ENCODE peak calls at places on chromosome 14, in four cellular contexts. Z is left ventricle myocardium inferior, P is A549, R is stomach. N is an unnamed sample.

GRCh38 chr14:32985881-32986280 is 47.2 kb downstream of the NPAS3 start:
- DNase-seq in Z (peak), P (no peak), R (no peak), N (no peak)

GRCh38 chr14:52661314-52661713 is 34.0 kb downstream of the ERO1A start:
- DNase-seq in Z (no peak), P (no peak), R (no peak), N (no peak)

GRCh38 chr14:96274122-96274910 is 18.3 kb downstream of the BDKRB1 start:
- DNase-seq in Z (no peak), P (no peak), R (no peak), N (no peak)

GRCh38 chr14:71169861-71170260 is 262.6 kb downstream of the PCNX1 start:
- DNase-seq in Z (no peak), P (no peak), R (no peak), N (no peak)

GRCh38 chr14:95346820-95347219 is 27.1 kb upstream of the CLMN start:
- DNase-seq in Z (no peak), P (peak), R (no peak), N (no peak)

GRCh38 chr14:22314183-22314820 is 274.7 kb downstream of the DAD1 start:
- DNase-seq in Z (no peak), P (peak), R (no peak), N (no peak)

GRCh38 chr14:33705521-33705920 is 245.4 kb downstream of the EGLN3 start:
- DNase-seq in Z (no peak), P (no peak), R (no peak), N (no peak)

GRCh38 chr14:55329999-55330710 is 58.9 kb downstream of the FBXO34 start:
- DNase-seq in Z (no peak), P (no peak), R (no peak), N (no peak)

GRCh38 chr14:24339284-24340151 is at the start of gene RIPK3:
- DNase-seq in Z (peak), P (no peak), R (peak), N (no peak)

GRCh38 chr14:23537351-23538048 is 14.1 kb downstream of the ZFHX2 start:
- DNase-seq in Z (no peak), P (no peak), R (no peak), N (no peak)

GRCh38 chr14:44529026-44529425 is 21.9 kb upstream of the FSCB start:
- DNase-seq in Z (no peak), P (no peak), R (no peak), N (no peak)

GRCh38 chr14:70934084-70934483 is 26.8 kb downstream of the PCNX1 start:
- DNase-seq in Z (no peak), P (no peak), R (no peak), N (no peak)

GRCh38 chr14:100767788-100768536 is 41.3 kb downstream of the DLK1 start:
- DNase-seq in Z (no peak), P (no peak), R (no peak), N (no peak)

GRCh38 chr14:91607322-91608047 is 97.4 kb upstream of the PPP4R3A start:
- DNase-seq in Z (no peak), P (no peak), R (no peak), N (no peak)

GRCh38 chr14:31189346-31190219 is 18.0 kb downstream of the HECTD1 start:
- DNase-seq in Z (no peak), P (no peak), R (no peak), N (no peak)

GRCh38 chr14:80784824-80785223 is 156.7 kb downstream of the CEP128 start:
- DNase-seq in Z (no peak), P (no peak), R (no peak), N (no peak)
- TF ChIP-seq CTCF in Z (peak), P (no peak), R (no peak), N (no peak)

DNA sequence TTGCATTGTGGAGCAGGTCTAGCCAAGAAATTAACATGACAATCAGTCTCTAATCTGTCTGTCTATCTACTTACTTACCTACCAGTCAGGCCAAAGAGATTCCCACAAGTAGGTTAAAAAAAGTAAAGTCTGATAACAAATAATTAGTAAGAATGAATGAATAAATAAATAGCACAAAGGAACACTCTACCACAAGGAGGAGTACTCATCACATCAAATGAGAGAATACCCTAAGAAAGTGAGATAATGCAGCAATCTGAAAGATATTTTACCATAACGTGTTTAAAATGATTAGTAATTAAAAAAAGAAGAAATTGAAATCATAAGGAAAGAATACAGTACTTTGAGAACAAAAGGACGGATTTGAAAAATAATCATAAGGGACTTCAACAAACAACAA is 187.2 kb downstream of the SYNE2 start:
- DNase-seq in Z (no peak), P (no peak), R (no peak), N (no peak)
- TF ChIP-seq CTCF in Z (peak), P (peak), R (no peak), N (peak)

DNA sequence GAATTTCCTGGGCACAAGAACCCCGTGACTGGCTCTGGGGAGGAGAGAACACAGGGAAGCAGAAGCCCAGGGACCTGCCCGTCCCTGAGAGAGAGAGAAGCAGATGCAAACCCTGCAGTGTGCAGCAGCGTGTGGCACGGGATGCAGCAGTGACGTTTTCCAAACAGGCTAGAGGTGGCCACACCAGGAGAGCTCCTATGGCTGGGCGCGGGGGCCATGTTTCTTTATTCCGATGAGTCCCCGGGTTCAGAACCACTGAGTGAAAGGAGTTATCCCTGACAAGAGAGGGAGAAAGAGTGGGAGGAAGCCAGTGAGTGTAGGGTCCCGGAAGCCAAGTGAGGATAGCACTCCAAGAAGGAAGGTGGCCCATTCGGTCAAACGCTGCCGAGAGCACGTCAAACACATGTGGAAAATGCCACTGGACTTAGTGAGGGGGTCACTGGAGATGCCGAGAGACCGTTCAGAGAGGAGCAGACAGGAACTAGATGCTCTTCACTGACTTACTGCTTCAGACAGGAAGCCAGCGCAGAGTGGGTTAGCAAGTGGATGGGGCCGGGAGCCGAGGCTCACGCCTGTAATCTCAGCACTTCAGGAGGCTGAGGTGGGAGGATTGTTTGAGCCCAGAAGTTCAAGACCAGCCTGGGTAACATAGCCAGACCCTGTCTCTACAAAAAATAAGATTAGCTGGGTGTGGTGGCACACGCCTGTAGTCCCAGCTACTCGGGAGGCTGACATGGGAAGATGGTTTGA is 123.0 kb downstream of the BCL11B start:
- DNase-seq in Z (no peak), P (no peak), R (peak), N (no peak)
- TF ChIP-seq CTCF in Z (no peak), P (no peak), R (no peak), N (no peak)

DNA sequence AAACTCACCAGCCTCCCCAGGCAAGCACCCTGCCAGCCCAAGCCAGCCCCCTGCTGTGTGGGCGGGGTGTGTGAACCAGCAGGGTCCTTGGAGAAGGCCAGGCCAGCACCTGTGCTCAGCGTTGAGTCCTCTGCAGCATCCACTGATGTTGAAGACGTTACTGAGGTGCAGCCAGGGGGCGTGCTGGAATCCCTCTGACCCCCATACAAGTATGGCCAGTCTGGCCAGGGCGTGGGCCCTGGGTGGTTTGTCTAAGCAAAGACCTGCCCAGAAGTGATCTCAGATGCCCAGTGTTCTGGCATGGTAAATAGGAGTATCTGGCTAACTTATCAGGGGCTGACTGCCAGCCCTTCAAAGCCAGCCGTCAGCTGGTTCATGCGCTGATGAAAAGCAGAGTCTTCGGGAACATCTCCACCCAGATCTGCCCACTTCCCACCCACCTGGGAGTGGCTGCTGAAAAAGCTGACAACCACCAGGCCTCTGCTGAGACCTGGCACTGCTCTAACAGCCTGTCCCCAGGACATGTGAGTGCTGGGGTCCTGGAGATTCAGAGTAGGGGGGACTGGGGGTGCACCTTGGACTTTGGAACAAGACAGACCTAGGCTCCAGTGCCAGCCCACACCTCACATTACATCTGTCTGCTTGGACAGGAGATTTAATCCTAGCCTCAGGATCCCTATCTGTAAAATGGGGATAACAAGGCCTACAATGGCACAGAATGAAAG is 41.1 kb downstream of the ACTN1 start:
- DNase-seq in Z (peak), P (no peak), R (peak), N (no peak)
- TF ChIP-seq CTCF in Z (peak), P (peak), R (peak), N (no peak)

GRCh38 chr14:93972618-93973205 is 3.7 kb downstream of the ASB2 start:
- DNase-seq in Z (no peak), P (no peak), R (no peak), N (no peak)
- TF ChIP-seq CTCF in Z (no peak), P (no peak), R (no peak), N (no peak)

GRCh38 chr14:61889914-61890351 is 127.7 kb downstream of the SNAPC1 start:
- DNase-seq in Z (no peak), P (no peak), R (no peak), N (no peak)
- TF ChIP-seq CTCF in Z (no peak), P (no peak), R (no peak), N (no peak)

DNA sequence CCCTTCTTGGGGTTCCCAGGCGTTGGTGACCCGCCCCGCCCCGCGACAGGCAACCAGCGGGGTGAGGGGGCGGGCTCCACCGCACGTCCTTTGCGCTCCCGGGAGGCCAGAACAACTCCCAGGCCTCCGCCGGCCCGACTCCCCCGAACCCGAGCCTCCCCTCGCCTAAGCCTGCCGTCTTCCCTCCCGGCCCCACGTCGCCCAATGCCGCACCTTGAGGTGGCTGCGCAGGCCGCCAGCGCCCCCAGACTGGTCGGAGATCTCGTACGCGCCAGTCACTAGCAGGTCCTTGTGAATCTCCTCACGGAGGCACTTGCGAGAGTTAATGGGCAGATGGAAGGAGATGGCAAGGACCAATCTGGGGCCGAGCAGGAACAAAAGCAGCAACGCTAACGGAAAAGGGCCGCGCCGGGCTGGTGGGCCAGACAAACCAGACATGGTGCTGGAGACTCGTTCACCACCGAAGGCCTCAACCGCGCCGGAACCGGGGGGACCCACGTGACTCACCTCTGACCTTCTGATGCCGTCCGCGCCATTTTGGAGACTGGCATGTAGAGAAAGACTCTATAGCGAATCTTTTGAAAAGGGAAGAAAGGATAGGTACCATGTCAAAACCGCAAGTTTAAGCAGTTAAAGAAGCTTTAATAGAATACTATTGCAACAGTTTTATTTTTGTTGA is at the start of gene TMED10:
- DNase-seq in Z (peak), P (peak), R (peak), N (peak)
- TF ChIP-seq CTCF in Z (no peak), P (no peak), R (no peak), N (no peak)